ENCODE peak calls at places on chromosomes 12 and 14, in nine cellular contexts. T, C, D, M, K, A, V, X and G are unnamed samples.

GRCh38 chr14:23052182-23052623 is 5.1 kb downstream of the CDH24 start:
- DNase-seq in K (no peak), T (peak; percentile 61), D (no peak), X (no peak), M (peak; percentile 50), V (no peak), C (no peak), A (no peak), G (no peak)

GRCh38 chr12:91072931-91073330 is 15.1 kb upstream of the KERA start:
- DNase-seq in C (no peak), M (no peak), K (no peak), X (no peak), V (no peak), T (no peak), D (no peak), A (no peak), G (no peak)

GRCh38 chr12:102653406-102653805 is 173.0 kb upstream of the IGF1 start:
- DNase-seq in K (no peak), C (no peak), M (no peak), T (no peak), D (no peak), V (no peak), X (no peak), A (no peak), G (no peak)

GRCh38 chr12:22935090-22935489 is 310.1 kb downstream of the ETNK1 start:
- DNase-seq in C (no peak), X (no peak), T (peak; percentile 40), D (no peak), K (no peak), A (no peak), M (no peak), V (peak; percentile 1), G (no peak)

GRCh38 chr12:31736472-31736871 is 7.7 kb upstream of the AMN1 start:
- DNase-seq in D (peak; percentile 64), X (peak; percentile 46), C (no peak), A (no peak), T (no peak), V (peak; percentile 78), K (peak; percentile 68), M (no peak), G (no peak)

GRCh38 chr12:42483534-42483857 is 106.0 kb downstream of the PRICKLE1 start:
- DNase-seq in M (no peak), X (peak; percentile 69), K (no peak), T (no peak), D (no peak), A (peak; percentile 46), C (no peak), V (peak; percentile 55), G (peak; percentile 53)

GRCh38 chr12:112971248-112971647 is 7.1 kb upstream of the OAS2 start:
- DNase-seq in C (no peak), X (peak; percentile 85), D (no peak), V (peak; percentile 43), M (no peak), T (no peak), A (no peak), K (no peak), G (peak; percentile 3)

GRCh38 chr12:132600048-132601032 is 10.0 kb downstream of the LRCOL1 start:
- DNase-seq in A (peak; percentile 82), K (no peak), X (peak; percentile 84), T (peak; percentile 88), V (peak; percentile 72), M (peak; percentile 82), D (no peak), C (no peak), G (peak; percentile 73)

GRCh38 chr12:88839486-88839885 is 259.2 kb upstream of the KITLG start:
- DNase-seq in T (no peak), C (no peak), K (no peak), M (no peak), X (no peak), D (no peak), V (no peak), A (no peak), G (no peak)

GRCh38 chr12:54360717-54361456 is 3.4 kb downstream of the GPR84 start:
- DNase-seq in V (peak; percentile 72), X (peak; percentile 90), M (peak; percentile 85), K (no peak), D (peak; percentile 46), C (no peak), A (peak; percentile 86), T (peak; percentile 97), G (no peak)

GRCh38 chr12:132327351-132328171 is 1.8 kb downstream of the GALNT9 start:
- DNase-seq in D (peak; percentile 43), A (peak; percentile 51), M (peak; percentile 59), C (no peak), T (no peak), V (peak; percentile 87), K (peak; percentile 76), X (peak; percentile 86), G (no peak)

GRCh38 chr14:72583316-72584272 is 310.3 kb downstream of the DPF3 start:
- DNase-seq in X (no peak), T (no peak), C (no peak), D (no peak), V (no peak), K (no peak), A (no peak), M (no peak), G (no peak)

GRCh38 chr12:132523576-132524331 is 33.8 kb downstream of the FBRSL1 start:
- DNase-seq in C (peak; percentile 35), V (peak; percentile 46), A (peak; percentile 81), X (peak; percentile 77), D (peak; percentile 12), M (peak; percentile 87), T (peak; percentile 84), K (no peak), G (peak; percentile 90)

GRCh38 chr12:51028811-51029146 is 2.6 kb upstream of the SLC11A2 start:
- DNase-seq in V (peak; percentile 60), A (no peak), M (no peak), D (no peak), X (no peak), C (no peak), K (no peak), T (no peak), G (no peak)

GRCh38 chr12:93165384-93165932 is 212.3 kb upstream of the NUDT4 start:
- DNase-seq in M (no peak), D (no peak), T (no peak), A (no peak), K (no peak), X (no peak), C (no peak), V (no peak), G (no peak)

GRCh38 chr14:77369280-77369679 is 7.6 kb downstream of the TMED8 start:
- DNase-seq in D (no peak), T (no peak), V (no peak), K (no peak), M (no peak), C (no peak), X (no peak), A (no peak), G (no peak)

GRCh38 chr12:105214670-105215375 is 21.2 kb downstream of the APPL2 start:
- DNase-seq in X (peak; percentile 75), K (peak; percentile 68), A (peak; percentile 93), T (no peak), M (no peak), D (no peak), V (peak; percentile 72), C (no peak), G (no peak)

GRCh38 chr14:59126714-59127436 is 61.6 kb upstream of the DAAM1 start:
- DNase-seq in A (no peak), M (no peak), K (no peak), X (peak; percentile 77), V (peak; percentile 61), D (no peak), C (no peak), T (peak; percentile 76), G (peak; percentile 62)

GRCh38 chr14:104436047-104436531 is 143.5 kb upstream of the C14orf180 start:
- DNase-seq in V (peak; percentile 4), M (peak; percentile 80), K (no peak), X (peak; percentile 91), C (no peak), D (no peak), T (peak; percentile 31), A (peak; percentile 53), G (peak; percentile 16)

GRCh38 chr14:55333785-55334485 is 62.7 kb downstream of the FBXO34 start:
- DNase-seq in V (peak; percentile 50), D (no peak), T (no peak), K (no peak), C (no peak), A (no peak), X (no peak), M (no peak), G (no peak)

GRCh38 chr14:63524537-63525155 is 18.5 kb downstream of the PPP2R5E start:
- DNase-seq in X (no peak), M (no peak), C (no peak), V (no peak), A (peak; percentile 77), D (no peak), T (no peak), K (no peak), G (no peak)